ENCODE peak calls at places on chromosomes 13 and 19, in ten cellular contexts. K is stimulated activated CD8-positive, alpha-beta memory T cell treated with anti-CD3 and anti-CD28 coated beads, Interleukin-7, amount 100 ng/mL, for 1 hour; M is H54; P is omental fat pad; R is HTR-8/SVneo; U is Daoy; F is CD4-positive, alpha-beta T cell; Q is A172; D is B cell; J is activated naive CD4-positive, alpha-beta T cell. B is an unnamed sample.

GRCh38 chr19:4506449-4507149 is 11.7 kb downstream of the PLIN4 start:
- DNase-seq in K (no peak), F (no peak), R (peak; percentile 41), U (peak; percentile 81), P (no peak), J (no peak), Q (peak; percentile 80), D (no peak), M (peak; percentile 53), B (peak; percentile 58)

GRCh38 chr19:38945562-38946228 is 15.0 kb downstream of the MRPS12 start:
- DNase-seq in D (no peak), M (no peak), P (no peak), J (no peak), R (no peak), F (no peak), K (no peak), U (no peak), Q (no peak), B (no peak)

GRCh38 chr19:44872661-44873060 is 18.4 kb upstream of the TOMM40 start:
- DNase-seq in M (no peak), F (no peak), Q (no peak), D (no peak), R (no peak), P (no peak), K (no peak), J (no peak), U (no peak), B (no peak)

GRCh38 chr13:29284726-29285125 is 310.8 kb downstream of the SLC7A1 start:
- DNase-seq in K (no peak), F (no peak), Q (no peak), J (no peak), M (no peak), D (no peak), U (no peak), R (no peak), P (no peak), B (no peak)

GRCh38 chr13:75544681-75545333 is 4.8 kb upstream of the UCHL3 start:
- DNase-seq in U (no peak), Q (no peak), R (no peak), K (no peak), D (no peak), M (no peak), P (no peak), J (no peak), F (no peak), B (peak; percentile 76)

GRCh38 chr19:39398297-39398864 is 7.2 kb downstream of the MED29 start:
- DNase-seq in U (peak; percentile 83), D (no peak), F (peak; percentile 35), R (no peak), J (no peak), M (peak; percentile 80), P (no peak), Q (peak; percentile 92), K (no peak), B (peak; percentile 76)

GRCh38 chr19:4933528-4933927 is 24.2 kb downstream of the UHRF1 start:
- DNase-seq in J (no peak), M (no peak), P (no peak), K (no peak), R (no peak), D (peak; percentile 20), F (no peak), Q (peak; percentile 25), U (no peak), B (no peak)

GRCh38 chr13:85995788-85996418 is 196.7 kb upstream of the SLITRK6 start:
- DNase-seq in P (no peak), M (no peak), R (no peak), U (no peak), K (no peak), F (no peak), D (no peak), Q (no peak), J (no peak), B (no peak)

GRCh38 chr13:75715598-75716523 is 79.7 kb downstream of the LMO7 start:
- DNase-seq in K (no peak), Q (peak; percentile 30), U (no peak), F (no peak), R (no peak), D (no peak), M (no peak), P (no peak), J (no peak), B (no peak)

GRCh38 chr13:30766957-30767603 is 31.7 kb downstream of the ALOX5AP start:
- DNase-seq in J (no peak), M (no peak), P (no peak), U (no peak), F (no peak), Q (no peak), K (no peak), D (no peak), R (no peak), B (no peak)

GRCh38 chr19:53254451-53255341 is at the start of gene ZNF677:
- DNase-seq in R (peak; percentile 75), K (peak; percentile 58), Q (peak; percentile 19), J (peak; percentile 52), M (peak; percentile 70), P (peak; percentile 68), D (peak; percentile 86), F (peak; percentile 80), U (peak; percentile 92), B (peak; percentile 97)

GRCh38 chr19:31572671-31573298 is 223.5 kb upstream of the TSHZ3 start:
- DNase-seq in U (no peak), Q (no peak), P (no peak), J (no peak), K (no peak), F (no peak), R (no peak), M (no peak), D (no peak), B (no peak)

GRCh38 chr19:45247136-45247535 is 1.9 kb upstream of the EXOC3L2 start:
- DNase-seq in J (no peak), U (no peak), M (no peak), Q (no peak), F (no peak), K (no peak), R (no peak), P (no peak), D (no peak), B (no peak)

GRCh38 chr19:55494172-55494761 is 6.0 kb downstream of the SSC5D start:
- DNase-seq in J (no peak), R (no peak), Q (no peak), P (peak; percentile 48), U (peak; percentile 85), M (no peak), D (peak; percentile 50), K (no peak), F (no peak), B (peak; percentile 89)

GRCh38 chr13:80022146-80022545 is 318.8 kb downstream of the SPRY2 start:
- DNase-seq in J (no peak), D (no peak), F (no peak), R (no peak), P (no peak), M (no peak), U (no peak), K (no peak), Q (no peak), B (no peak)

GRCh38 chr13:85261757-85262346 is 537.4 kb downstream of the SLITRK6 start:
- DNase-seq in U (no peak), F (no peak), K (no peak), Q (peak; percentile 10), R (no peak), M (no peak), P (no peak), J (no peak), D (no peak), B (no peak)

GRCh38 chr13:68481130-68481529 is 1251.0 kb upstream of the PCDH9 start:
- DNase-seq in D (no peak), M (no peak), P (no peak), Q (no peak), K (no peak), U (no peak), R (no peak), F (no peak), J (no peak), B (no peak)

GRCh38 chr13:23643828-23644419 is 73.7 kb downstream of the TNFRSF19 start:
- DNase-seq in P (no peak), R (no peak), Q (no peak), F (no peak), J (no peak), M (no peak), U (no peak), D (no peak), K (no peak), B (no peak)

GRCh38 chr19:6967962-6968361 is 53.3 kb downstream of the MBD3L2B start:
- DNase-seq in J (no peak), M (no peak), P (no peak), Q (no peak), D (no peak), U (no peak), K (no peak), F (no peak), R (no peak), B (no peak)

GRCh38 chr19:1009043-1009975 is 9.1 kb downstream of the GRIN3B start:
- DNase-seq in R (no peak), K (no peak), U (no peak), D (peak; percentile 76), Q (no peak), J (no peak), P (no peak), M (peak; percentile 77), F (no peak), B (no peak)